ENCODE peak calls at places on chromosome 13, in eight cellular contexts. U is GM19239, H is NCI-H460, D is NCI-H446, R is neural progenitor cell, F is ACHN, V is epithelial cell of esophagus, C is NCI-H1092 treated with DMSO at 0.1 percent for 48 hours. N is an unnamed sample.

GRCh38 chr13:107907065-107907464 is 308.3 kb downstream of the LIG4 start:
- DNase-seq in U (no peak), H (no peak), D (no peak), R (no peak), F (no peak), V (no peak), C (no peak), N (no peak)

GRCh38 chr13:59744747-59745394 is 418.9 kb downstream of the DIAPH3 start:
- DNase-seq in U (no peak), H (no peak), D (no peak), R (no peak), F (no peak), V (no peak), C (no peak), N (no peak)

GRCh38 chr13:105016266-105016665 is 1519.2 kb downstream of the EFNB2 start:
- DNase-seq in U (no peak), H (no peak), D (no peak), R (no peak), F (no peak), V (no peak), C (no peak), N (no peak)

GRCh38 chr13:40994581-40995230 is 24.4 kb downstream of the ELF1 start:
- DNase-seq in U (no peak), H (no peak), D (no peak), R (no peak), F (no peak), V (peak; percentile 73), C (no peak), N (no peak)

GRCh38 chr13:51034906-51035305 is 76.2 kb downstream of the C13orf42 start:
- DNase-seq in U (no peak), H (no peak), D (peak; percentile 50), R (no peak), F (no peak), V (peak; percentile 8), C (peak; percentile 28), N (no peak)

GRCh38 chr13:87777395-87777794 is 106.2 kb downstream of the SLITRK5 start:
- DNase-seq in U (no peak), H (peak; percentile 6), D (no peak), R (peak; percentile 25), F (peak; percentile 27), V (no peak), C (peak; percentile 16), N (no peak)

GRCh38 chr13:44703371-44703770 is 127.2 kb upstream of the TSC22D1 start:
- DNase-seq in U (no peak), H (no peak), D (no peak), R (no peak), F (peak; percentile 58), V (peak; percentile 58), C (no peak), N (no peak)

GRCh38 chr13:98965325-98965724 is 12.5 kb downstream of the DOCK9 start:
- DNase-seq in U (no peak), H (no peak), D (no peak), R (no peak), F (no peak), V (no peak), C (peak; percentile 77), N (no peak)

GRCh38 chr13:29140277-29140676 is 320.1 kb downstream of the MTUS2 start:
- DNase-seq in U (no peak), H (no peak), D (no peak), R (no peak), F (peak; percentile 39), V (no peak), C (no peak), N (no peak)

GRCh38 chr13:95083758-95084157 is 217.5 kb downstream of the ABCC4 start:
- DNase-seq in U (no peak), H (no peak), D (no peak), R (no peak), F (no peak), V (peak; percentile 88), C (no peak), N (no peak)

GRCh38 chr13:22561581-22561980 is 619.2 kb upstream of the SGCG start:
- DNase-seq in U (no peak), H (no peak), D (no peak), R (no peak), F (no peak), V (no peak), C (peak; percentile 85), N (no peak)

N was measured in erythroblast.